ENCODE peak calls at places on chromosome 1, in five cellular contexts. U, C, H, O and I are unnamed samples.

GRCh38 chr1:98884864-98885263 is 119.8 kb downstream of the PLPPR5 start:
- DNase-seq in H (no peak), O (no peak), U (no peak), C (no peak), I (no peak)

GRCh38 chr1:21783679-21784603 is 992 bp upstream of the USP48 start:
- DNase-seq in C (no peak), U (no peak), O (no peak), H (peak), I (peak)

GRCh38 chr1:31335007-31335406 is 37.9 kb downstream of the FABP3 start:
- DNase-seq in H (peak), U (no peak), O (no peak), C (peak), I (peak)

GRCh38 chr1:46174448-46175231 is at the start of gene TSPAN1:
- DNase-seq in O (peak), H (no peak), C (no peak), U (no peak), I (no peak)

GRCh38 chr1:119279441-119280415 is 88.9 kb upstream of the HAO2 start:
- DNase-seq in U (no peak), C (no peak), H (no peak), O (no peak), I (no peak)

GRCh38 chr1:199173356-199173755 is 534.5 kb downstream of the PTPRC start:
- DNase-seq in U (no peak), O (no peak), C (peak), H (no peak), I (no peak)

GRCh38 chr1:10727703-10728348 is 68.6 kb downstream of the CASZ1 start:
- DNase-seq in O (no peak), U (no peak), C (no peak), H (no peak), I (no peak)

GRCh38 chr1:61182049-61182448 is 99.7 kb downstream of the NFIA start:
- DNase-seq in O (no peak), C (no peak), H (peak), U (no peak), I (peak)